ENCODE peak calls at places on chromosome 19, in six cellular contexts. T is tibial artery; O is CD8-positive, alpha-beta T cell; B is IMR-90; Q is psoas muscle; Z is pancreas. D is an unnamed sample. For H3K4me1, the result is how much of the 10 kb centered on the place peaks cover.

GRCh38 chr19:4030981-4031380 is 23.4 kb downstream of the PIAS4 start:
- DNase-seq in T (no peak), Z (peak), O (no peak), B (no peak), Q (no peak), D (no peak)

GRCh38 chr19:13318190-13318589 is 168.0 kb downstream of the IER2 start:
- DNase-seq in O (no peak), Z (no peak), B (no peak), Q (no peak), T (no peak), D (no peak)

GRCh38 chr19:29454109-29454508 is 71.7 kb upstream of the VSTM2B start:
- DNase-seq in T (no peak), B (no peak), Z (no peak), Q (no peak), O (peak), D (no peak)

GRCh38 chr19:41427647-41428480 is 690 bp upstream of the B3GNT8 start:
- DNase-seq in T (no peak), O (peak), B (no peak), Q (peak), Z (peak), D (no peak)

GRCh38 chr19:18562086-18562485 is 4.4 kb downstream of the KXD1 start:
- DNase-seq in Q (peak), O (no peak), Z (no peak), T (peak), B (no peak), D (no peak)

GRCh38 chr19:40365613-40366401 is 17.3 kb downstream of the PLD3 start:
- DNase-seq in T (peak), Z (peak), O (peak), Q (peak), B (peak), D (peak)

GRCh38 chr19:41866284-41866683 is 6.2 kb downstream of the RPS19 start:
- DNase-seq in Z (peak), T (no peak), O (no peak), B (no peak), Q (no peak), D (no peak)

GRCh38 chr19:42140125-42140754 is 8.0 kb upstream of the POU2F2 start:
- DNase-seq in B (peak), O (no peak), T (no peak), Q (peak), Z (peak), D (peak)

GRCh38 chr19:51029718-51030117 is 3.3 kb upstream of the KLK11 start:
- DNase-seq in O (no peak), Q (no peak), T (no peak), B (no peak), Z (no peak), D (no peak)

GRCh38 chr19:45114116-45114515 is 21.1 kb downstream of the PPP1R37 start:
- DNase-seq in Z (no peak), O (no peak), Q (no peak), T (no peak), B (no peak), D (no peak)

GRCh38 chr19:30273184-30273583 is 99.0 kb upstream of the ZNF536 start:
- DNase-seq in Z (no peak), T (no peak), O (no peak), Q (no peak), B (no peak), D (no peak)

GRCh38 chr19:44722131-44723121 is 23.5 kb downstream of the CEACAM16 start:
- DNase-seq in O (peak), B (no peak), T (no peak), Q (no peak), Z (no peak), D (no peak)

GRCh38 chr19:13154241-13154778 is 4.1 kb downstream of the IER2 start:
- DNase-seq in Z (peak), Q (peak), T (peak), B (peak), O (peak), D (peak)

GRCh38 chr19:42148270-42148669 is 16.0 kb upstream of the POU2F2 start:
- DNase-seq in B (no peak), O (no peak), Q (no peak), T (no peak), Z (no peak), D (no peak)

GRCh38 chr19:50313812-50314536 is 15.2 kb downstream of the KCNC3 start:
- DNase-seq in B (no peak), O (no peak), Z (no peak), Q (no peak), T (no peak), D (no peak)

GRCh38 chr19:58166268-58166667 is 15.7 kb upstream of the ZNF329 start:
- DNase-seq in Z (no peak), B (no peak), O (no peak), Q (no peak), T (no peak), D (no peak)

GRCh38 chr19:58409010-58409790 is 751 bp downstream of the ZNF584 start:
- DNase-seq in B (peak), O (no peak), Q (no peak), T (peak), Z (no peak), D (peak)

GRCh38 chr19:13669780-13670355 is 94.5 kb upstream of the MRI1 start:
- DNase-seq in T (no peak), B (no peak), Z (no peak), Q (no peak), O (no peak), D (no peak)

GRCh38 chr19:52234406-52234805 is 35.0 kb upstream of the ZNF766 start:
- DNase-seq in Z (no peak), T (no peak), B (no peak), O (no peak), Q (no peak), D (no peak)

GRCh38 chr19:46731584-46731983 is 14.3 kb upstream of the FKRP start:
- DNase-seq in O (no peak), Q (no peak), Z (no peak), T (no peak), B (no peak), D (no peak)

GRCh38 chr19:14450168-14450874 is 17.2 kb downstream of the PKN1 start:
- DNase-seq in Q (peak), O (no peak), B (no peak), Z (no peak), T (no peak), D (peak)

GRCh38 chr19:1079566-1080111 is 12.7 kb downstream of the ARHGAP45 start:
- DNase-seq in B (no peak), Q (no peak), T (no peak), O (peak), Z (peak), D (no peak)

GRCh38 chr19:41480336-41480735 is 37.4 kb downstream of the ERICH4 start:
- DNase-seq in Q (no peak), O (no peak), B (no peak), Z (no peak), T (no peak), D (no peak)

GRCh38 chr19:49014870-49015255 is 2.0 kb downstream of the LHB start:
- DNase-seq in Z (no peak), B (no peak), T (no peak), Q (no peak), O (no peak), D (no peak)

GRCh38 chr19:48738557-48739399 is 1.6 kb downstream of the RASIP1 start:
- DNase-seq in T (peak), O (peak), B (peak), Z (peak), Q (peak), D (peak)

GRCh38 chr19:4369109-4369887 is 25.9 kb downstream of the MPND start:
- DNase-seq in Z (peak), T (peak), Q (peak), B (no peak), O (peak), D (no peak)

GRCh38 chr19:46492841-46493235 is 2.8 kb downstream of the PNMA8B start:
- DNase-seq in Q (no peak), T (no peak), Z (no peak), O (no peak), B (no peak), D (no peak)

GRCh38 chr19:19546751-19547162 is 8.7 kb downstream of the CILP2 start:
- DNase-seq in Z (no peak), B (no peak), O (no peak), T (no peak), Q (no peak), D (no peak)

DNA sequence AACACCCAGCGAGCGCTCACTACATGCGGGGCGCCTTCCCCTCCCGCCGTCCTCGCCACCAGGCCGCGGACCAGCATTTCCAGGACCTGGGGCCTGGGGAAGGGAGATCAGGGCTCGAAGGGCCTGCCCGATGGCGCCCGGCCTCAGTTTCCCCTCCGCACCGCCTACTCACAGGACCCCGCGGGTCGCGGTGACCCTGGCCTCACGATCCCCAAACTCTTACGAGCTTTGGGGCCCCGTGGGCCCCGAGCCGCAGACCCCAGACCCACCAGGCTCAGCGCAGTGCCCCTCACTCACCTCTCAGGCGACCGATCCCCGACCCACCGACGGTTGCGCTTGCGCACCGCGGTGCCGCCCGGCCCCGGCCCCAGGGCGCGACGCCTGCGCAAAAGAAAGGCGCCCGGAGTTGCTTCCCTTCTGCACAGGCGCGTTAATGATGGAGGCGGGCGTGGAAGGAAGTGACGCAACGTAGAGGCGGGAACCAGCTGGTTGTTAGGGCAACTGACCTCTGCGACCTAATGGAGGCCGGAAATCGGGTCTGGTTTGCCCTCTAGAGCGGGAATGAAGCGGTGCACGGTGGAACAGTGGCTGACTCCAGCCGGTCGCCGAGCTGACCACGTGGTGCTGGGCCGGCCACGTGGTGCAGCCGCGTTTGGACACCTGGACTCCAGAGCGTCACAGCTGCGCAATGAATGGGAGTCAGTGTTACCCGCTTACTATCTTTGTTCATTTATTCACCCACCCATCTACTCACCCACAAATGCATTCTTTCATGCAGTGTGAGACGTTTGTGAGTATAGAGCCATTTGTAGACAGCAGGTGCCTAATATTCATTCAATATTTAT is at the start of gene SGTA:
- DNase-seq in Q (peak), O (peak), Z (peak), B (peak), T (peak), D (peak)
- H3K27ac ChIP-seq in Q (peak), O (peak), Z (peak), B (peak), T (peak), D (peak)

GRCh38 chr19:55258476-55258827 is 365 bp downstream of the PPP6R1 start:
- DNase-seq in B (no peak), Q (no peak), O (no peak), Z (peak), T (no peak), D (no peak)
- H3K4me1 ChIP-seq in B (under half), Q (under half), O (under half), Z (under half), T (under half), D (under half)

DNA sequence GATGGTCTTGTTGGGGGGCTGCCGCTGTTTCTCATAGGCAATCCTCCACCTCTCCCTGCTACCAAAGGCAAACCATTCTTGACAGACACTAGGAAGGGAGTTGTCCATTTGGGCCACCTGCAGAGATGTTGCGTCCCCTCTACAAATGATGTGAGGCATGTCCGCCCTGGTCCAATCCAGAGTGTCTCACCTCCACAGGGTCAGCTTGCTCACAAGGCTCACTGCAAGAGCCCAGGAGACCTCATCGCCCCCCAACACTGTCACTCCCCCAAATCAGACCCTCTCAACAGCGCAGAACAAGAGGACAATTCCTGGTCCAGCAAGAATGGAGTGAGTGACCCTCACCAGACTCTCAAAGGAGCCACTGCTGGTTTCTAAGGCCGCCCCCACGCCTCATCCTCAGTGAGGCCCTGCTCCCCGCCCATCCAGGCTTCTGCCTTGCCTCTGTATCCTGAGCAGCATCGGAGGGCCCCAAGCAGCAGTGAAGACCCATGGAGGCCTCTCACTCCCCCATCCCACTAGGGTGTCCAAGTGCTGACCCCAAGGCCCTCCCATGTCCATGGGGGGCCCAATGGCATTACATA is 6.5 kb downstream of the HNRNPL start:
- DNase-seq in B (no peak), Q (no peak), O (no peak), T (no peak), Z (peak), D (no peak)
- H3K4me3 ChIP-seq in B (no peak), Q (no peak), O (peak), T (no peak), Z (no peak), D (no peak)

DNA sequence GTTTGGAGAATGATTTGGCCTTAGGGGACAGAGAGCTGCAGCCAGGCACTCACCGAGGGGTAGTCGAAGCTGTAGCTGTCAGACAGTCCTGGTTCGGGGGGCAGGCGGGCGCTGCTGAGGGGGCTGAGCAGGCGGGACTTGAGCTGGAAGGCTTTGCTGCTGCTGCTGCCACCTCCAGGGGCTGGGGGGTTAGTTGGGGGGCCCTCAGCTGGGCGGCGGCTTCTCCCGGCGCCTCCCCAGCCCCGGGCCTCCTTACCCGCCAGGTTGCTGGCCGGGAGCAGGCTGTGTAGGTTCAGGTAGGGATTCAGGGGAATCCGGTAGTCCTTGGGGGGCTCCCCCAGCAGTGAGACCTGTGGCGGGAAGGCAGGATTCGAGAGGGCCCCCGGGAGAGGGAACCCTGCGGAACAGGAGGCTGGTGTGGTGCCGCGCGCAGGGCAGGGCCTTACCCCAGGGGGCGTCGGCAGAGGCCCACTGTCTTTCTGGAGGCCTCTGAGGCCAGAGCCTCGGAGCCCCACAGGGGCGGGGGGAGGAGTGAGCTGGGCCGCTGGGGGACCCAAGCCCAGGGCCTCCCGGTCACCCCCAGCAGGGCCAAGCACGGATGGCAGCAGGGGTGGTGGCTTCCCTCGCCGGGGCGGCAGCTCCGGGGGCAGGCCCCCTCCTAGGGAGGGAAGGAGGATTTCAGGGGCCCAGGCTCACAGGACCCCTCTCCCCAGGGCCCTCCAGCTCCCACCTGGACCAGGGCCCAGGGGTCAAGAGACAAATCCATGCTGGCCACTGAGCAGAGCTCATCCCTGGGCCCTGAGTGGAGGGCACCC is 5.0 kb upstream of the FDX2 start:
- DNase-seq in T (no peak), Q (no peak), B (no peak), Z (no peak), O (no peak), D (no peak)
- H3K27ac ChIP-seq in T (no peak), Q (no peak), B (no peak), Z (no peak), O (no peak), D (no peak)

DNA sequence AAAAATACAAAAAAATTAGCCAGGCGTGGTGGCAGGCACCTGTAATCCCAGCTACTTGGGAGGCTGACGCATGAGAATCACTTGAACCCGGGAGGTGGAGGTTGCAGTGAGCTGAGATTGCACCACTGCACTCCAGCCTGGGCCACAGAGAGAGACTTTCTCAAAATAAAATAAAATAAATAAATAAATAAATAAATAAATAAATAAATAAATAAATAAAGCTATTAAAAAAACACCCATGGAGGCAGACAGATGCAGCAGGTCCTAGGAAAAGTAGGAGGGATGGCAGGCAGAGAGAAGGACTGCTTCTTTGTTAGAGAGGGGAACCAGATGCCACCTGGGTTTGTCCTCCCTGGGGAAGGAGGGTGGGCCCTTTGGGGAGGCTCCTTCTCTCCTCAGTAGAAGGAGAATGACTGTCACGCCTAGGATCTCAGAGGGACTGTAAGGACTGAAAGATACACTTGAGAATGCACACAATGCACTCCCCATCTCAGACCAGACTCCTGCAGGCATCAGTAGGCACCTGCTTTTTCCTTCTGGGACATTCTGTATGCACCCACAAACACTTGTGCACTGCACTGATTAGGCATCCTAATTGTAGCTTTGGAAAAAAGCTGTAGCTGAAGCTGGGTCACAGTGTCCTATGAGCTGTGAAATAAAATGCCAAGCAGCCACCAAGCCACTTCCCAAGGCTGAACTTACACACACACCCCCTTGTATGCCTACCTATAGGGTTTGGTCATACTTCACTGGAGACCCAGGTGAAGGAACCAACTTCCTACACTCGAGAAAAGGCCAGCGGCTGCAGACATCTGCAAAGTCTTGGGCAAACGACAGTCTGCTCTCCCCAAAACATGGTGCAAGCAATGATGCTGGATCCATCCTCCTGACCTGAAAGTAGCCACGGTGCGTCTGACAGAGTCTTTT is 18.9 kb upstream of the SLC35E1 start:
- DNase-seq in Q (no peak), B (no peak), Z (no peak), O (no peak), T (no peak), D (no peak)
- H3K4me1 ChIP-seq in Q (half or more), B (under half), Z (under half), O (half or more), T (half or more), D (under half)

GRCh38 chr19:38812841-38813320 is at the start of gene LGALS4:
- DNase-seq in T (no peak), O (no peak), B (no peak), Z (peak), Q (no peak), D (no peak)
- H3K4me3 ChIP-seq in T (no peak), O (no peak), B (no peak), Z (no peak), Q (no peak), D (no peak)

DNA sequence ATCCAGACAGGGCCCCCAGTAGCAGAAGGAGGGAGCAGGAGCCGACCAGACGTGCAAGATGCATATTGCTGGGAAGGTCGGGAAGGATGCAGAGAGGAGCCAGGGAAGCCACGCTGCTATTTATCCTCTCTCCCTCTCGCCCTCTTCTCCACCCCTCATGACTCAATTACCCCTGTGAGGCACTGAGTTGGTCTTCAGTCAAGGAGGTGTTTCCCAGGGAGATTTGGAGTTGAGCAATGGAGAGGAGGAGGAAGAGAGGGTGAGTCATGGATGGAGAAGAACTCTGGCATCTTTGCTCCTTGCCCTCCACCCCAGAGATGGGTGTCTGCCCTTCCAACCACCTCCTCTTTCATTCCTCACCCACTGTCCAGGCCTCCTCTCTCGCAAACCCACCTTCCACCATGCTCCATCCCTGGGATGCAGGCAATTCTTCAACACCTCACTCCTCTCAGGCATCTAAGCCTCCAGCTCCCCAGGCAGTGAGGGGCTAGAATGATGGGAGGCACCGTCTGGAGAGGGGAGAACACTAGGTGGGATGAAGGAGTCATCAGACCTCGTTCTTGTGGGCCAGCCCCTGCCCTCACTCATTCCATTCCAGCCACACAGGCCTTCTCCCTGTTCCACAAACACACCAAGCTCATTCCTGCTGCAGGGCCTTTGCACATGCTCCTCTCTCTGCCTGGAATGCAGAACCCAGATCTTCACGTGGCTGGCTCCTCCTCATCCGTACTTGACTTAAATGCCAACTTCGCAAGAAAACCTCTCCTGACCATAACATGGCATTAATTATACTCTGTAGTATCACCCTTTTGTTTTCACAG is at the start of gene SBSN:
- DNase-seq in T (no peak), Q (no peak), O (no peak), B (peak), Z (no peak), D (no peak)
- H3K27ac ChIP-seq in T (no peak), Q (no peak), O (no peak), B (no peak), Z (no peak), D (no peak)

DNA sequence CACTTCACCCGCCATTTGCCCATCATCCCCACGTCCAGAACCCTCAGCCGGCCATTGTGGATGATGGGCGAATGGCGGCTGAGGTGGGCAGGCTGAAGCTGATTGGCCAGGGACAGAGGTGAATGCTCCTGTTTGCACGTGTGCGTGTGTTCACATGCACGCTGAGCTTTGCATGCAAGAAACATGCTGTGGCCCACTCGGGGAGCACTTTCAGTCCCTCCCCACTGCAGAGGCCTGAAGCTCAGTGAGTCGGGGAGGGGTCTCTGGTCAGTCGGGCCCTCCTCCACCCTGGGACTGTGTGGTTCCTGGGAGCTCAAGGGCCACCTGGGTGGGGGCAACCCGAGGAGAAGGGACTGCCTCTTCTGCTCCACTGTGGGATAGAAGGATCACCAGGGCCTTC is 24.9 kb downstream of the CEBPA start:
- DNase-seq in Z (no peak), Q (no peak), B (no peak), O (no peak), T (no peak), D (no peak)
- H3K4me1 ChIP-seq in Z (under half), Q (under half), B (under half), O (under half), T (under half), D (under half)

D was measured in SJSA1.